ENCODE peak calls at places on chromosomes 1 and 21, in nine cellular contexts. P is CD8-positive, alpha-beta T cell; O is lower lobe of right lung; T is suprapubic skin; S is dorsolateral prefrontal cortex; Q is foreskin keratinocyte; D is Karpas-422; G is brain microvascular endothelial cell; C is adrenal gland. Y is an unnamed sample.

GRCh38 chr1:78918157-78918556 is 88.4 kb downstream of the ADGRL4 start:
- DNase-seq in P (no peak), O (no peak), T (no peak), S (no peak), Q (peak), D (no peak), G (no peak), C (no peak), Y (no peak)

GRCh38 chr1:147509786-147510360 is 31.4 kb upstream of the BCL9 start:
- DNase-seq in P (no peak), O (no peak), T (no peak), S (no peak), Q (no peak), D (no peak), G (no peak), C (peak), Y (no peak)

GRCh38 chr21:45724345-45724961 is 80.9 kb downstream of the PCBP3 start:
- DNase-seq in P (no peak), O (no peak), T (no peak), S (no peak), Q (no peak), D (no peak), G (no peak), C (no peak), Y (no peak)

GRCh38 chr1:204241914-204242313 is 28.1 kb upstream of the GOLT1A start:
- DNase-seq in P (no peak), O (no peak), T (no peak), S (no peak), Q (no peak), D (no peak), G (no peak), C (no peak), Y (no peak)

GRCh38 chr1:2580691-2581090 is 5.9 kb upstream of the PRXL2B start:
- DNase-seq in P (no peak), O (peak), T (no peak), S (no peak), Q (no peak), D (no peak), G (no peak), C (no peak), Y (no peak)

GRCh38 chr21:30541764-30542163 is at the start of gene KRTAP19-6:
- DNase-seq in P (no peak), O (no peak), T (no peak), S (no peak), Q (no peak), D (no peak), G (no peak), C (no peak), Y (no peak)

GRCh38 chr1:117271959-117272358 is 61.2 kb upstream of the VTCN1 start:
- DNase-seq in P (no peak), O (no peak), T (no peak), S (no peak), Q (peak), D (no peak), G (no peak), C (no peak), Y (no peak)

GRCh38 chr1:162552684-162553252 is 8.8 kb upstream of the UAP1 start:
- DNase-seq in P (no peak), O (no peak), T (peak), S (no peak), Q (no peak), D (no peak), G (no peak), C (no peak), Y (no peak)

GRCh38 chr1:67646145-67647035 is 38.6 kb upstream of the GADD45A start:
- DNase-seq in P (no peak), O (no peak), T (no peak), S (no peak), Q (no peak), D (no peak), G (peak), C (peak), Y (no peak)

GRCh38 chr1:111199881-111200801 is at the start of gene DENND2D:
- DNase-seq in P (peak), O (peak), T (no peak), S (peak), Q (no peak), D (no peak), G (no peak), C (peak), Y (peak)

GRCh38 chr1:99647460-99647859 is 1.5 kb downstream of the PALMD start:
- DNase-seq in P (no peak), O (no peak), T (no peak), S (no peak), Q (no peak), D (no peak), G (no peak), C (no peak), Y (no peak)

GRCh38 chr1:164092603-164093353 is 466.2 kb upstream of the PBX1 start:
- DNase-seq in P (no peak), O (peak), T (no peak), S (no peak), Q (no peak), D (peak), G (no peak), C (no peak), Y (peak)

GRCh38 chr1:206892351-206892984 is 4.8 kb upstream of the IL24 start:
- DNase-seq in P (no peak), O (no peak), T (no peak), S (no peak), Q (no peak), D (no peak), G (no peak), C (no peak), Y (no peak)

GRCh38 chr1:179047637-179048002 is 21.9 kb downstream of the FAM20B start:
- DNase-seq in P (no peak), O (no peak), T (no peak), S (no peak), Q (no peak), D (peak), G (no peak), C (no peak), Y (no peak)
- H3K27ac ChIP-seq in P (no peak), O (no peak), T (no peak), S (no peak), Q (no peak), D (no peak), G (no peak), C (no peak), Y (no peak)

GRCh38 chr1:232114985-232115384 is 488.4 kb downstream of the DISC1 start:
- DNase-seq in P (no peak), O (no peak), T (no peak), S (no peak), Q (no peak), D (no peak), G (no peak), C (no peak), Y (no peak)

GRCh38 chr1:232111616-232112015 is 485.0 kb downstream of the DISC1 start:
- DNase-seq in P (no peak), O (no peak), T (no peak), S (no peak), Q (no peak), D (no peak), G (no peak), C (no peak), Y (no peak)

GRCh38 chr1:232108598-232108997 is 482.0 kb downstream of the DISC1 start:
- DNase-seq in P (no peak), O (no peak), T (no peak), S (no peak), Q (no peak), D (no peak), G (no peak), C (no peak), Y (no peak)

DNA sequence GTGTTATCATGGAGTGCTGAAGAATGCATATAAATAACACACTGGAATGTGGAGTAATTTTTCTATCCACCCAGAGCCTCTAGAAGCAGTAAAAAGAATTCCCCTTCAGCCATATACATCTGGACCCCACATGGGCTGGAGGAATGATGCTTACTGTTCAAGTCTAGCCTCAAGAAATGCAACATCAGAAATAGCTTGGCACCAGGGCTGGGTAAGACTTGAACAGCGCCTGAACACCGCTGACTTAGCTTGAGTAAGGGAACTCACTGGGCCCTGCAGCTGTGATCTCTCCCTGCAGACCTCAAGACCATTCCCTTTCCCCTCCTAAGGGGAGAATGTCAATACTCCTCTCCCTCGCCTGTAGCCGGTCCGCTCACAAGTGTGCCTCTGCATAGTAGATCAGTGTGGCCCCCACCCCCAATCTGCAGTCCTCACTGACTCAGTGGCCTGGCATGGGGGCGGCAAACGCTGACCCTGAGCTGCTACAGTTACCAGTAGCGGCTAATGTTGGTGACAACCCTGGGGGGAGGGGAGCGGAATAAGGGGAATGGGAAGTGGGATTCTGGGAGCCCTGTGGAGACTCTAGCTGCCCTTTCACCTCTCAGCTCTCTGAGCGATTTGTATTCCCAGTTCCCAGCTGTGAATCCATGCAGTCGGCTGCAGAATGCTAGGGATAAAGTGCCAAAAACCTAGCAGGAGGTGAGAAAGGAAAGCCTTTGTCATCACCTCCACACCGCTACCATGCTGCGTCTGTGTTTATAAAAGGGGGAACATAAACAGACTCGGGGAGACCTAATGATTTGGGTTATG is 483.9 kb downstream of the DISC1 start:
- DNase-seq in P (no peak), O (no peak), T (no peak), S (no peak), Q (no peak), D (no peak), G (peak), C (no peak), Y (no peak)
- H3K27ac ChIP-seq in P (no peak), O (no peak), T (no peak), S (no peak), Q (no peak), D (no peak), G (no peak), C (no peak), Y (no peak)

DNA sequence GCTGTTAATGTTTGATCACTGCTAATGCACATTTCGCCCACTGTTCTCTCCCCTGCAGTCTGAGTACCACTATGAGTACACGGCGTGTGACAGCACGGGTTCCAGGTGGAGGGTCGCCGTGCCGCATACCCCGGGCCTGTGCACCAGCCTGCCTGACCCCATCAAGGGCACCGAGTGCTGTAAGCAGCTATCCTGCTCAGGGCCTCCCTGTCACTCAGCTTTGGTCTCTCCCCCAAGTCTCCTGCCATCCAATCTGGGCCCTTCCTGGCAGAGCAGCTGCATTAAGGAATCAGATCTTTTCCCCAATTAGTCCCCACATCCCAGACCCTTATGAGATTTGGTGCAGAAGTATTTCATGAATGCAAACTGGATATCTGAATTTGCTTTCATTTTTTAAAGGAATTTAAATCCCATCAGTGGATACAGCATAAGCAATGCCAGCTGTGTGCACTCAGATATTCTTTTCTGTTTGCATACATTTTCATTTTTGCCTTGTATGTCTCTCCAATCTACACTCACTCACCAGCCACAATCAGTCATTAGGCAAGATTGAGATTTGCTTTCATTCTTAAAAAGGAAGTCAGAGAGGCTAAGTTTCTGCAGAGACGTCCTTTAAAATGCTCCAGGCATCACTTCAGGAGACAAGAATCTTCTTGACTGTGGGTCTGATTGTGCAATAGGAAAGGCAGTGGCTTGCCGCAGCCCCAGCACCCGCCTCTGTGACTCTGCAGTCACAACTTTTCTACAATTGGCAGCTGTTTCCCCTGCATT is 48.1 kb downstream of the ELAPOR1 start:
- DNase-seq in P (no peak), O (peak), T (no peak), S (peak), Q (peak), D (no peak), G (peak), C (no peak), Y (peak)
- H3K27ac ChIP-seq in P (no peak), O (peak), T (peak), S (peak), Q (no peak), D (no peak), G (no peak), C (no peak), Y (no peak)

GRCh38 chr21:44618909-44619308 is 7.0 kb downstream of the KRTAP10-8 start:
- DNase-seq in P (peak), O (no peak), T (no peak), S (no peak), Q (no peak), D (peak), G (no peak), C (no peak), Y (no peak)
- H3K27ac ChIP-seq in P (peak), O (no peak), T (no peak), S (no peak), Q (no peak), D (no peak), G (no peak), C (no peak), Y (no peak)

GRCh38 chr1:25772164-25772563 is 27.8 kb upstream of the SELENON start:
- DNase-seq in P (no peak), O (no peak), T (no peak), S (no peak), Q (no peak), D (no peak), G (no peak), C (no peak), Y (no peak)

GRCh38 chr1:25774206-25774804 is 25.7 kb upstream of the SELENON start:
- DNase-seq in P (no peak), O (no peak), T (no peak), S (no peak), Q (no peak), D (no peak), G (no peak), C (no peak), Y (no peak)

GRCh38 chr1:25771246-25772114 is 28.5 kb upstream of the SELENON start:
- DNase-seq in P (peak), O (peak), T (no peak), S (no peak), Q (no peak), D (no peak), G (no peak), C (peak), Y (no peak)

GRCh38 chr1:25773441-25774125 is 26.4 kb upstream of the SELENON start:
- DNase-seq in P (no peak), O (peak), T (no peak), S (no peak), Q (no peak), D (no peak), G (no peak), C (no peak), Y (no peak)

DNA sequence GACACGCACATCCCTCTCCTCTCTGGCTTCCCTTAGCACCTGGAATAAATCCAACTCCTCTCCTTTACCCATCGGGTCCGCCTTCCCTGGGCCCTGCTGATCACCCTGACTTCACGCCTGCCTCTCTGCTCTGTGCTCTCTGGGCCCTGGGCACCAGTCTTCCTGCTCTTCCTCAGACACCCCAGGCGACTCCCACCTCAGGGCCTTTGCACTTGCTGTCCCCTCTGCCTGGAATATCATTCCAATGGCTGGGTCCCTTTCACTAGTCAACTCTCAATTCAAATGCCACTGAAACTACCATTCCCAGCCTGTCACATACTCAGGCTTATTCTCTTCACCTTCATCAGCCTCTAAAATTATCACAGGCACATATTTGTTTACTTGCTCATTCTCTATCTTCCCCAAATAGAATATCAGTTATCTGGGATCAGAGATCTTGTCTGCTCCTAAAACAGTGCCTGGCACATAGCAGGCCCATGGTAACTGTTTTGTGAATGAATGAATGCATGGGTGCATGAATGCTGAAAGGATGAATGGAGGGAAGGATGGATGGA is 27.2 kb upstream of the SELENON start:
- DNase-seq in P (no peak), O (no peak), T (no peak), S (no peak), Q (no peak), D (no peak), G (no peak), C (no peak), Y (no peak)
- H3K27ac ChIP-seq in P (no peak), O (no peak), T (no peak), S (no peak), Q (no peak), D (no peak), G (no peak), C (no peak), Y (no peak)

DNA sequence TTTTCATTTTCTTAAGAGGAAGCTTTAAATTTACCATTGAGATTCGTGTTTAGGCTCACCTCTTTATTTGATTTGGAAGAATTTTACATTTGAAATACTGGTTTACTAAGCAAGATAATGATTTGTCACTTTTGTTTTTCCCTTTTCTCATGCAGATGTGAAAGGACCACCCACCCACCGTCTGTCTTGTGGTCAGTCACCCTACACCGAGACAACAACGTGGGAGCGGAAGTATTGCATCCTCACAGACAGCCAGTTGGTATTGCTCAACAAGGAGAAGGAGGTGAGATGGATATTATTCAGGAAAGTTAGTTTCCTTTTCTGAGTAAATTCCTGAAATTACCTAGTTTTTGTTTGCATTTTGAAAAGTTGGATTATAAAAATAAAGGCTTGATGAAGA is 189.5 kb downstream of the RASAL2 start:
- DNase-seq in P (no peak), O (peak), T (no peak), S (no peak), Q (no peak), D (no peak), G (peak), C (no peak), Y (no peak)
- H3K27ac ChIP-seq in P (no peak), O (no peak), T (no peak), S (peak), Q (no peak), D (no peak), G (peak), C (no peak), Y (peak)

DNA sequence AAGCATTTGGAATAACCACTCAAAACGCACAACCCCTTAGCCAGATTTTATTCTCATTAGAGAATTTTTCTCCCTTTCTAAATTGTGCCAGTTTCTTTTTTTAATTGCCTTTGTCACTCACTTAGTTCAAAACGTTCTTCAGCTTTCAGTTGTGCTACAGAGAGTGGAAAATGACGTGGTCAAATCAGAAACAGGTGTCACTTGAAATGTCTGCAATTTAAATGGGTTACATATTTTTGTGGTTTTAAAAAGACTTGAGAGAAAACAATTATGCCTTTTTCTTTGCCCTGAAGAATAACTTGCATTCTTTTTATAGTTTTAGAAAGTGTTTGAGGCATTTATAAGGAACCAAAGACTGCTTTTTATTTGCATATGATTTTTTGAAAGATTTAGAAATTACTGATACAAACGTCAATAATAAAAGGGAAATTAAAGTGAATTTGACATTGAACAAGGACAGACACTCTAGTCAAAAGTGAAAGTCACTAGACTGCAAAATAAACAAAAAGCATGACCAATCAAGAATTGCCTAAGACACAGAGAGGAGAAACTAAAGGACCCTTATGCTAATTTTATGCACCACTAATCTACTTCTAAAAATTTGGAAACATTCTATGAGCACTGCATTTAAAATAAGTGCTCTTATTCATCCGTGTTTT is 191.0 kb downstream of the TPR start:
- DNase-seq in P (no peak), O (no peak), T (no peak), S (no peak), Q (no peak), D (no peak), G (no peak), C (no peak), Y (no peak)
- H3K27ac ChIP-seq in P (no peak), O (peak), T (peak), S (no peak), Q (no peak), D (no peak), G (peak), C (no peak), Y (no peak)

GRCh38 chr1:84000196-84000885 is 1.4 kb upstream of the TTLL7 start:
- DNase-seq in P (no peak), O (no peak), T (no peak), S (no peak), Q (no peak), D (no peak), G (no peak), C (no peak), Y (no peak)

GRCh38 chr1:83998205-83998598 is 730 bp downstream of the TTLL7 start:
- DNase-seq in P (no peak), O (no peak), T (no peak), S (no peak), Q (no peak), D (no peak), G (peak), C (no peak), Y (no peak)

GRCh38 chr1:83998599-83999315 is at the start of gene TTLL7:
- DNase-seq in P (peak), O (peak), T (peak), S (peak), Q (peak), D (no peak), G (peak), C (peak), Y (peak)

GRCh38 chr1:84000954-84001495 is 2.1 kb upstream of the TTLL7 start:
- DNase-seq in P (no peak), O (no peak), T (no peak), S (no peak), Q (no peak), D (no peak), G (no peak), C (no peak), Y (no peak)

GRCh38 chr1:83999316-83999819 is 436 bp upstream of the TTLL7 start:
- DNase-seq in P (no peak), O (peak), T (peak), S (peak), Q (peak), D (no peak), G (peak), C (no peak), Y (peak)
- H3K27ac ChIP-seq in P (no peak), O (peak), T (peak), S (peak), Q (peak), D (no peak), G (peak), C (no peak), Y (peak)

Y was measured in HL-60.